ENCODE peak calls at places on chromosomes 6 and 20, in five cellular contexts. H is endothelial cell; O is stimulated activated naive CD8-positive, alpha-beta T cell treated with anti-CD3 and anti-CD28 coated beads, Interleukin-15, Interleukin-2, amounts not matched to agents 100 U/mL and 50 U/mL, for 24 hours; I is NCI-H1436; G is type B pancreatic cell. S is an unnamed sample.

GRCh38 chr6:12508553-12508952 is 208.0 kb upstream of the PHACTR1 start:
- DNase-seq in H (no peak), O (no peak), I (no peak), G (no peak), S (no peak)

GRCh38 chr20:4797275-4797674 is 75.6 kb downstream of the PRND start:
- DNase-seq in H (no peak), O (no peak), I (no peak), G (no peak), S (no peak)

GRCh38 chr20:35252037-35252461 is 25.6 kb downstream of the MMP24 start:
- DNase-seq in H (no peak), O (no peak), I (no peak), G (no peak), S (no peak)

GRCh38 chr6:47343631-47344421 is 34.1 kb upstream of the TNFRSF21 start:
- DNase-seq in H (no peak), O (no peak), I (no peak), G (no peak), S (no peak)

GRCh38 chr6:44646355-44646754 is 258.8 kb downstream of the CDC5L start:
- DNase-seq in H (no peak), O (no peak), I (no peak), G (no peak), S (no peak)

GRCh38 chr6:166625356-166625755 is 1.7 kb downstream of the RPS6KA2 start:
- DNase-seq in H (no peak), O (no peak), I (no peak), G (no peak), S (no peak)

GRCh38 chr6:26104457-26105108 is 17.4 kb downstream of the HFE start:
- DNase-seq in H (no peak), O (no peak), I (no peak), G (no peak), S (no peak)

GRCh38 chr20:38110525-38111178 is 54.4 kb downstream of the TGM2 start:
- DNase-seq in H (no peak), O (no peak), I (no peak), G (no peak), S (no peak)

GRCh38 chr20:49591217-49591865 is 23.4 kb upstream of the PTGIS start:
- DNase-seq in H (no peak), O (peak; percentile 38), I (no peak), G (no peak), S (no peak)

GRCh38 chr6:1945235-1945832 is 300.1 kb downstream of the GMDS start:
- DNase-seq in H (no peak), O (no peak), I (no peak), G (no peak), S (no peak)